ENCODE peak calls at places on chromosomes 6 and 20, in six cellular contexts. X is CD4-positive, alpha-beta T cell; Z is fibroblast of the aortic adventitia; E is CD8-positive, alpha-beta T cell; K is upper lobe of right lung; F is AG10803. T is an unnamed sample.

GRCh38 chr6:170555305-170555704 is 1.1 kb downstream of the TBP start:
- DNase-seq in Z (no peak), K (no peak), F (no peak), X (no peak), E (no peak), T (no peak)

GRCh38 chr6:39296745-39297640 is 17.2 kb downstream of the KCNK17 start:
- DNase-seq in E (no peak), X (no peak), F (no peak), Z (peak; percentile 66), K (no peak), T (no peak)

GRCh38 chr20:50260480-50261221 is 70.0 kb downstream of the CEBPB start:
- DNase-seq in F (no peak), X (no peak), K (no peak), E (no peak), Z (no peak), T (no peak)

GRCh38 chr20:23087587-23088275 is 1.6 kb upstream of the CD93 start:
- DNase-seq in Z (no peak), E (no peak), X (no peak), K (no peak), F (no peak), T (no peak)

GRCh38 chr6:143135797-143136561 is 75.3 kb downstream of the AIG1 start:
- DNase-seq in E (no peak), K (no peak), Z (no peak), X (no peak), F (no peak), T (no peak)

GRCh38 chr6:133701633-133702331 is 187.1 kb upstream of the TCF21 start:
- DNase-seq in K (no peak), F (no peak), X (no peak), E (no peak), Z (peak; percentile 56), T (no peak)

GRCh38 chr6:169395080-169395805 is 141.6 kb upstream of the THBS2 start:
- DNase-seq in E (no peak), X (no peak), K (no peak), Z (no peak), F (no peak), T (no peak)

GRCh38 chr6:155366325-155366724 is 52.0 kb upstream of the TFB1M start:
- DNase-seq in K (no peak), X (no peak), F (no peak), E (no peak), Z (no peak), T (no peak)

GRCh38 chr20:30376767-30377658 is 880.5 kb upstream of the DEFB115 start:
- DNase-seq in F (peak; percentile 74), Z (peak; percentile 77), K (peak; percentile 94), E (peak; percentile 82), X (peak; percentile 76), T (peak; percentile 97)

GRCh38 chr6:166076625-166077024 is 91.0 kb downstream of the TBXT start:
- DNase-seq in K (no peak), E (no peak), F (no peak), X (no peak), Z (no peak), T (no peak)
- TF ChIP-seq CTCF in K (no peak), E (no peak), F (no peak), X (no peak), Z (no peak), T (no peak)

GRCh38 chr6:43129434-43130194 is 41.5 kb upstream of the SRF start:
- DNase-seq in F (peak; percentile 54), E (no peak), Z (peak; percentile 58), K (no peak), X (no peak), T (no peak)
- TF ChIP-seq CTCF in F (peak; percentile 84), E (no peak), Z (peak; percentile 90), K (peak; percentile 47), X (no peak), T (peak; percentile 79)

DNA sequence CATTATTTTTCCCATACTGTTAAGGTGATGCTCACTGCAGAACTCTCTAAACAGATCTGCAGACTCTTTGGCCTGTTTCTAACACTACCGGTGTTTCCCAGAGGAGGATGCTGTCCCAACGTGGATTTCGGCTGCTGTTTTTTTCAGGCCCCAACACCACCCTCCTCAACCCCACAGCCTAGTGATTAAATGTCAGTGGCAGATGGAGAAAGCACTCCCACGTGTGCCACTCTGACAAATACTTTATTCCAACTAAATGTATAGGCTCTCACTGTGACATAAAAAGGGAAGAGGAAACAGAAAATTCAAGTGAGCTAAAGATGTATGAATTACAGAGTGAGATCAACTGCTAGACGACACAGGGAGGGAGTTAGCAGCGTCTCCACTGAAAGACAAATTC is 3.6 kb downstream of the TBC1D20 start:
- DNase-seq in E (no peak), Z (no peak), K (no peak), X (no peak), F (no peak), T (no peak)
- TF ChIP-seq CTCF in E (no peak), Z (peak; percentile 4), K (no peak), X (no peak), F (no peak), T (no peak)

DNA sequence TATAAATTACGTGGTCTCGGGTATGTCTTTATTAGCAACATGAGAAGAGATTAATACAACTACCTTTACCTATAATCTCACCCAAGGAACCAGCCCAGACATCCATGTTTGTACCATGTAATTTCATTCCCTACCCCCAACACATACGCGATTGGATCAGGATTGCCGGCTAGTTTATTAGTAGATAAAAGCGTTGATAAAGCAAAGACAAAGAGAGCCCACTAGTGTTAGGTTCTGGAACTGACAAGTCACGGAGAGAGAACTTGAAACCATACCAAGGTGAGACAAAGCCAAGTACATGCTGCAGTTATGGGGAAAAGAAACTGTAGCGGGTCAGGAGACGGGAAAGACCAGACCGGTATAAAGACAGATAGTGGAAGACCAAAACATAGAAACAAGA is 37.4 kb upstream of the FAM135A start:
- DNase-seq in K (no peak), Z (no peak), X (no peak), F (no peak), E (no peak), T (no peak)
- TF ChIP-seq CTCF in K (peak; percentile 17), Z (peak; percentile 22), X (no peak), F (peak; percentile 35), E (no peak), T (peak; percentile 34)